ENCODE peak calls at places on chromosomes 6 and 20, in five cellular contexts. One of them, this sample, is unnamed.

GRCh38 chr6:122400121-122400450 is 634 bp downstream of the HSF2 start:
- DNase-seq in GM12892: no peak
- DNase-seq in H1: no peak
- DNase-seq in HepG2: peak; percentile 4
- DNase-seq in K562: no peak
- DNase-seq in this sample: no peak

GRCh38 chr20:8527998-8528397 is 395.9 kb downstream of the PLCB1 start:
- DNase-seq in GM12892: no peak
- DNase-seq in H1: no peak
- DNase-seq in HepG2: no peak
- DNase-seq in K562: no peak
- DNase-seq in this sample: no peak

GRCh38 chr6:170101281-170102035 is 189.4 kb downstream of the DLL1 start:
- DNase-seq in GM12892: no peak
- DNase-seq in H1: peak; percentile 38
- DNase-seq in HepG2: no peak
- DNase-seq in K562: no peak
- DNase-seq in this sample: no peak

GRCh38 chr6:129641344-129641743 is 68.6 kb downstream of the ARHGAP18 start:
- DNase-seq in GM12892: no peak
- DNase-seq in H1: no peak
- DNase-seq in HepG2: peak; percentile 51
- DNase-seq in K562: no peak
- DNase-seq in this sample: no peak

GRCh38 chr6:128822271-128822670 is 60.7 kb upstream of the LAMA2 start:
- DNase-seq in GM12892: no peak
- DNase-seq in H1: no peak
- DNase-seq in HepG2: no peak
- DNase-seq in K562: no peak
- DNase-seq in this sample: no peak

GRCh38 chr20:31720486-31721407 is 1.9 kb downstream of the BCL2L1 start:
- DNase-seq in GM12892: no peak
- DNase-seq in H1: no peak
- DNase-seq in HepG2: peak; percentile 94
- DNase-seq in K562: no peak
- DNase-seq in this sample: no peak

GRCh38 chr20:63256954-63257353 is 2.7 kb upstream of the NKAIN4 start:
- DNase-seq in GM12892: no peak
- DNase-seq in H1: no peak
- DNase-seq in HepG2: no peak
- DNase-seq in K562: no peak
- DNase-seq in this sample: no peak

GRCh38 chr20:51995551-51995951 is 193.2 kb upstream of the SALL4 start:
- DNase-seq in GM12892: no peak
- DNase-seq in H1: no peak
- DNase-seq in HepG2: no peak
- DNase-seq in K562: no peak
- DNase-seq in this sample: no peak

GRCh38 chr6:32854376-32855178 is 585 bp downstream of the PSMB9 start:
- DNase-seq in GM12892: peak; percentile 58
- DNase-seq in H1: no peak
- DNase-seq in HepG2: no peak
- DNase-seq in K562: no peak
- DNase-seq in this sample: peak; percentile 46

GRCh38 chr20:46746972-46747371 is 37.5 kb downstream of the SLC2A10 start:
- DNase-seq in GM12892: no peak
- DNase-seq in H1: no peak
- DNase-seq in HepG2: no peak
- DNase-seq in K562: no peak
- DNase-seq in this sample: no peak

GRCh38 chr6:162973975-162974374 is 246.2 kb downstream of the PACRG start:
- DNase-seq in GM12892: no peak
- DNase-seq in H1: no peak
- DNase-seq in HepG2: no peak
- DNase-seq in K562: no peak
- DNase-seq in this sample: no peak

GRCh38 chr6:53922571-53922981 is 127.8 kb downstream of the LRRC1 start:
- DNase-seq in GM12892: no peak
- DNase-seq in H1: no peak
- DNase-seq in HepG2: peak; percentile 20
- DNase-seq in K562: no peak
- DNase-seq in this sample: no peak

GRCh38 chr20:59948828-59949720 is 8.9 kb downstream of the FAM217B start:
- DNase-seq in GM12892: no peak
- DNase-seq in H1: no peak
- DNase-seq in HepG2: peak; percentile 63
- DNase-seq in K562: no peak
- DNase-seq in this sample: no peak

GRCh38 chr6:168791916-168792315 is 350.9 kb downstream of the SMOC2 start:
- DNase-seq in GM12892: no peak
- DNase-seq in H1: no peak
- DNase-seq in HepG2: no peak
- DNase-seq in K562: no peak
- DNase-seq in this sample: no peak

GRCh38 chr6:144944121-144944520 is 659.0 kb downstream of the UTRN start:
- DNase-seq in GM12892: no peak
- DNase-seq in H1: no peak
- DNase-seq in HepG2: no peak
- DNase-seq in K562: no peak
- DNase-seq in this sample: no peak

GRCh38 chr6:137819740-137820139 is 47.3 kb upstream of the TNFAIP3 start:
- DNase-seq in GM12892: no peak
- DNase-seq in H1: no peak
- DNase-seq in HepG2: no peak
- DNase-seq in K562: no peak
- DNase-seq in this sample: no peak

GRCh38 chr6:34531580-34532201 is 24.4 kb downstream of the SPDEF start:
- DNase-seq in GM12892: no peak
- DNase-seq in H1: peak; percentile 80
- DNase-seq in HepG2: no peak
- DNase-seq in K562: peak; percentile 58
- DNase-seq in this sample: no peak

GRCh38 chr20:43040427-43040826 is 149.3 kb downstream of the PTPRT start:
- DNase-seq in GM12892: no peak
- DNase-seq in H1: peak; percentile 73
- DNase-seq in HepG2: peak; percentile 33
- DNase-seq in K562: peak; percentile 28
- DNase-seq in this sample: no peak

GRCh38 chr6:108115598-108116058 is 41.1 kb upstream of the OSTM1 start:
- DNase-seq in GM12892: no peak
- DNase-seq in H1: peak; percentile 68
- DNase-seq in HepG2: peak; percentile 47
- DNase-seq in K562: peak; percentile 46
- DNase-seq in this sample: no peak

DNA sequence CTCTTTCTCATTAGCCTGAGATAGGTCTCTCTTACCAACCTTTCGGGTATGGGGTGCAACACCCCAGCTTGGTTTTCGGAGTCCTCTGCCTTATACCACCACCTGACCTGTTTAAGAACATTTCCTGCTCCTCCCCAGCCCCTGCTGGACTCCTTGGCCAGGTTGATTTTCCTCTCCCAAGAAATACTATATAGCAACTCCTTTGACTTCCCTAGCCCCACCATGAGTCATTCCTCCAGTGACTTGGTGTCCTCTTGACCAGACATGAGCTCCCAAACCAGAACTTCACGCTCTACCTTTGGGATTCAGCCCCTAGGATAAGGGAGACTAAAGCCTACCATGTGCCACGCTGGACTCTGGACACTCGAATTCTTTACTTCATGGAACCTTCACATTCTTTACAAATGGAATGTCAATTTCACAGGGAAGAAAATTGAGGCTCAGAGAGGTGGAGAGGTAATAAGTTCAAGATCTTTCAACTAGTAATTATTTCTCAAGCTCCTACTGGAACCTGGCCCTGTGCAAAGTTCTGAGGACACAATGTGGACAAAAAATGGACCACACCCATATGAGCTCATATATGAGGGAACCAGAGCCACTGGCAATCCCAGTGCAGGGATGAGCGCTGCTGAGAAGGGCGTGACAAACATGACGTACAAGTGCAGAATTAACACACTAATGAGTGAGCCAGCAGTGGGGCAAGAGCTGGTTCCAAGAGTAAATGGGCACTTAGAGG is 48.2 kb downstream of the SIRPA start:
- DNase-seq in GM12892: no peak
- DNase-seq in H1: no peak
- DNase-seq in HepG2: peak; percentile 55
- DNase-seq in K562: no peak
- DNase-seq in this sample: no peak
- TF ChIP-seq TAF1 in GM12892: no peak
- TF ChIP-seq TAF1 in H1: no peak
- TF ChIP-seq TAF1 in HepG2: no peak
- TF ChIP-seq TAF1 in K562: no peak
- TF ChIP-seq TAF1 in this sample: no peak

GRCh38 chr6:106293113-106293512 is 32.4 kb downstream of the ATG5 start:
- DNase-seq in GM12892: no peak
- DNase-seq in H1: no peak
- DNase-seq in HepG2: no peak
- DNase-seq in K562: no peak
- DNase-seq in this sample: no peak
- TF ChIP-seq TAF1 in GM12892: no peak
- TF ChIP-seq TAF1 in H1: no peak
- TF ChIP-seq TAF1 in HepG2: no peak
- TF ChIP-seq TAF1 in K562: no peak
- TF ChIP-seq TAF1 in this sample: no peak

DNA sequence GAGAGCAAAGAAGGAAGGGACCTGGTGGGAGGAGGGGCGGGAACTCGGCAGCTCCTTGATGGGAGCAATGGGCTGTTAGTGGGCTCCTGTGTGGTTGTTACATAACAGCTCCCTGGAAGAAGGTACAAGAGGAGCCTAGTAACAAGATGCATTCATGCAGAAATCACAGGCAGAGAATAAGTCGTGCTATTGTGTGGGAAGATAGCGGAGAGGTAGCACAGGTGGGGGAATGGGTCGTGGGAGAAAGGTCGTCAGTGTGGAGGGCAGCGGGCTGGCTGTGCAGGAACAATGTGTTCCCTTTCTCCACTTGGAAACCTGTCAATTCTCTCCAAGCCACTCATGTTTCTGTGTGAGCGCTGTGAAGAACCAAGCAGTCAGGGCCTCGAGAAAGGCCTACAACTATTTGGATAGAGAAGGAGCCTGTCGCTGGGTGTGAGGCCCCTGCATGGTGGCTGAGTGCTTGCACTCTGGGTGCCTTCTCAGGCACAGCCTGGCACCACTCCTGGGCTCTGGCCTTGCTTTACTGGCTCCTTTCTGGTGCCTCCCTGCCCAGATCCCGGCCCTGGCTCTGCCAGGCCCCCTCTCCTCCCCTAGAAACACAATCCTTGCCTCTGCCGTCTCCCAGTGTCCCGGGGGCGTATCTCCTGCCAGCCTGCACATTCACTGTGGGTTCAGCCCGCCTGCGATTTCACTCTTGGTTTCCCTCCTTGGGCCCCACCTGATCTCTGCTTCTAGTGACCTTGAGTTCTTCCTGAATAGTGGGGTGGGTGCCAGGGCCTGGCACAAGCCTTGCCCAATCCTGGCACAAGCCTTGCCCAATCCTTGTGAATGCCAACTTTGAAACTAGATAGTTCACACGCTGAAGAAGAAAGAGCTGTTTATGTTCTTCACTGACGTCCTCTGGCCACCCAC is 7.4 kb upstream of the FGD2 start:
- DNase-seq in GM12892: no peak
- DNase-seq in H1: no peak
- DNase-seq in HepG2: no peak
- DNase-seq in K562: no peak
- DNase-seq in this sample: no peak
- TF ChIP-seq TAF1 in GM12892: no peak
- TF ChIP-seq TAF1 in H1: no peak
- TF ChIP-seq TAF1 in HepG2: no peak
- TF ChIP-seq TAF1 in K562: no peak
- TF ChIP-seq TAF1 in this sample: no peak

GRCh38 chr6:14417377-14417776 is 299.8 kb downstream of the CD83 start:
- DNase-seq in GM12892: no peak
- DNase-seq in H1: no peak
- DNase-seq in HepG2: no peak
- DNase-seq in K562: no peak
- DNase-seq in this sample: no peak
- TF ChIP-seq TAF1 in GM12892: no peak
- TF ChIP-seq TAF1 in H1: no peak
- TF ChIP-seq TAF1 in HepG2: no peak
- TF ChIP-seq TAF1 in K562: no peak
- TF ChIP-seq TAF1 in this sample: no peak